ENCODE peak calls at places on chromosomes 11 and 22, in seven cellular contexts. I is pancreas; X is ovary; V is kidney; Z is RWPE1; O is CD4-positive, alpha-beta T cell; S is A673. P is an unnamed sample.

GRCh38 chr11:18265949-18266348 is at the start of gene SAA1:
- DNase-seq in I (no peak), X (no peak), V (no peak), Z (no peak), O (no peak), S (no peak), P (no peak)

GRCh38 chr22:48974443-48975251 is 853.0 kb downstream of the BRD1 start:
- DNase-seq in I (no peak), X (no peak), V (no peak), Z (no peak), O (no peak), S (no peak), P (no peak)

GRCh38 chr22:37972527-37972926 is 11.8 kb downstream of the SOX10 start:
- DNase-seq in I (no peak), X (no peak), V (no peak), Z (no peak), O (no peak), S (peak; percentile 52), P (no peak)

GRCh38 chr11:70637186-70637800 is 239.0 kb downstream of the CTTN start:
- DNase-seq in I (no peak), X (no peak), V (no peak), Z (no peak), O (no peak), S (no peak), P (no peak)

GRCh38 chr22:47168900-47169800 is 406.7 kb downstream of the TBC1D22A start:
- DNase-seq in I (no peak), X (peak; percentile 7), V (peak; percentile 45), Z (no peak), O (no peak), S (peak; percentile 15), P (no peak)

GRCh38 chr22:41480397-41480735 is 11.4 kb downstream of the ACO2 start:
- DNase-seq in I (no peak), X (no peak), V (no peak), Z (no peak), O (no peak), S (no peak), P (no peak)

GRCh38 chr11:125609545-125609944 is 15.4 kb upstream of the CHEK1 start:
- DNase-seq in I (no peak), X (no peak), V (no peak), Z (no peak), O (no peak), S (no peak), P (no peak)

GRCh38 chr22:49522582-49523373 is 304.9 kb downstream of the BRD1 start:
- DNase-seq in I (no peak), X (no peak), V (no peak), Z (no peak), O (no peak), S (no peak), P (no peak)

GRCh38 chr11:33700425-33701271 is at the start of gene C11orf91:
- DNase-seq in I (peak; percentile 94), X (peak; percentile 97), V (peak; percentile 99), Z (peak; percentile 90), O (peak; percentile 92), S (peak; percentile 100), P (peak; percentile 99)

GRCh38 chr11:111792314-111792713 is 26.1 kb upstream of the PPP2R1B start:
- DNase-seq in I (no peak), X (no peak), V (no peak), Z (no peak), O (no peak), S (no peak), P (no peak)

GRCh38 chr11:112162761-112163669 is 879 bp downstream of the IL18 start:
- DNase-seq in I (no peak), X (no peak), V (no peak), Z (peak; percentile 59), O (no peak), S (no peak), P (no peak)

GRCh38 chr11:36311926-36312592 is 16.0 kb downstream of the PRR5L start:
- DNase-seq in I (no peak), X (no peak), V (no peak), Z (no peak), O (no peak), S (no peak), P (no peak)

GRCh38 chr11:36071917-36072500 is 128.1 kb downstream of the LDLRAD3 start:
- DNase-seq in I (no peak), X (no peak), V (no peak), Z (no peak), O (no peak), S (no peak), P (no peak)

GRCh38 chr11:68099474-68100405 is 21.4 kb downstream of the CHKA start:
- DNase-seq in I (peak; percentile 82), X (peak; percentile 81), V (no peak), Z (no peak), O (peak; percentile 9), S (no peak), P (no peak)

GRCh38 chr22:47551438-47551788 is 789.0 kb downstream of the TBC1D22A start:
- DNase-seq in I (no peak), X (no peak), V (no peak), Z (no peak), O (no peak), S (no peak), P (no peak)

DNA sequence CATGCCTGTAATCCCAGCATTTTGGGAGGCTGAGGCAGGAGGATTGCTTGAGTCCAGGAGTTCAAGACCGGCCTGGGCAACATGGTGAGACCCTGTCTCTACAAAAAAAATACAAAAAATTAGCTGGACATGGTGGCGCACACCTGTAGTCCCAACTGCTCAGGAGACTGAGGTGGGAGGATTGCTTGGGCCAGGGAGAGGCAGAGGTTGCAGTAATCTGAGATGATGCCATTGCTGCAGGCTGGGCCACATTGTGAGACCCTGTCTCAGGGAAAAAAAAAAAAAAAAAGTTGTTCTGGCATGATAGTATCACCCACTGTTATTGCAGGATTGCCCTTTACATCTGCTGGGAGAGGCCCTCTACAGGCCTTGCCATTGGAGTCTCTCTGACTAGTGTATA is 18.4 kb downstream of the ATXN10 start:
- DNase-seq in I (no peak), X (no peak), V (no peak), Z (no peak), O (no peak), S (no peak), P (no peak)
- TF ChIP-seq CTCF in I (no peak), X (no peak), V (no peak), Z (no peak), O (no peak), S (no peak), P (no peak)

GRCh38 chr11:114195981-114196731 is 100.0 kb upstream of the NNMT start:
- DNase-seq in I (no peak), X (no peak), V (no peak), Z (peak; percentile 67), O (no peak), S (no peak), P (no peak)
- TF ChIP-seq CTCF in I (no peak), X (no peak), V (no peak), Z (no peak), O (peak; percentile 35), S (peak; percentile 21), P (no peak)

DNA sequence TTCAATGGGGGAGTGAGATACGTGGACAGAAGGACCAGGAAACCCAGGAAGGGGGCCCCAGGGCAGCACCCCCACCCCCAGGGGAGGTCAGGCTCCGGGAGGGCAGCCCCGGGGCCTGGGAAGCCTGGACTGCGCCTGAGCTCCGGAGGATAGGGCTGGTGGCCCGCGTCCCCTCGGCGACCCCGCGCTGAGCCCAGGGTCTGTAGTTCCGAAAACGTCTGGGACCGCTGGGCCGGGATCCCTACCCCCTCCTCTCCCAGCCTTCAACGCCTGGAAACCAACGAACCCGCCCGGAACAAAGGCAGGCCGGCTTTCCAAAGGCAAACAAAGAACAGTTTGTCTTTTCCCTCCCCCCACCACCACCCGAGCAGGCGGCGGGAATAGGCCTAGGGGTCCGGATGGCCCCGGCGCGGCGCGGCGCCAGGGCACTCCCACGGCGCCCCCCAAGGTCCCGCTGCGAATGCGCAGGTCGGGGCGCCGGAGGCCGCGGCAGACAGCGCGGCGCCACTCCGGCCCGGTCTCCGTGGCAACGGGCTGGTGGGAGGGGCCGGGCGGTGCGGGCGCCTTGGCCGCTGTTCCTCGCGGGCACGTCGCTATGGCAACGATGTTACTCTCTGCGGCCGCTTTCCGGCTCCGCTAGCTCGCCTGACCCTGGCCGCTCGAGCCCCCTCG is 58.5 kb downstream of the IGLL1 start:
- DNase-seq in I (peak; percentile 94), X (peak; percentile 94), V (peak; percentile 97), Z (peak; percentile 81), O (peak; percentile 54), S (peak; percentile 95), P (peak; percentile 97)
- TF ChIP-seq CTCF in I (no peak), X (peak; percentile 22), V (no peak), Z (peak; percentile 11), O (no peak), S (peak; percentile 12), P (no peak)

GRCh38 chr11:129854229-129854805 is 38.7 kb downstream of the TMEM45B start:
- DNase-seq in I (no peak), X (no peak), V (no peak), Z (no peak), O (no peak), S (no peak), P (no peak)

GRCh38 chr11:129853508-129854228 is 38.0 kb downstream of the TMEM45B start:
- DNase-seq in I (peak; percentile 76), X (peak; percentile 42), V (peak; percentile 85), Z (peak; percentile 74), O (peak; percentile 72), S (peak; percentile 26), P (no peak)

GRCh38 chr11:129852125-129852740 is 36.6 kb downstream of the TMEM45B start:
- DNase-seq in I (no peak), X (no peak), V (no peak), Z (no peak), O (no peak), S (no peak), P (no peak)

GRCh38 chr11:129846508-129847335 is 31.1 kb downstream of the TMEM45B start:
- DNase-seq in I (no peak), X (no peak), V (no peak), Z (peak; percentile 67), O (no peak), S (no peak), P (no peak)

DNA sequence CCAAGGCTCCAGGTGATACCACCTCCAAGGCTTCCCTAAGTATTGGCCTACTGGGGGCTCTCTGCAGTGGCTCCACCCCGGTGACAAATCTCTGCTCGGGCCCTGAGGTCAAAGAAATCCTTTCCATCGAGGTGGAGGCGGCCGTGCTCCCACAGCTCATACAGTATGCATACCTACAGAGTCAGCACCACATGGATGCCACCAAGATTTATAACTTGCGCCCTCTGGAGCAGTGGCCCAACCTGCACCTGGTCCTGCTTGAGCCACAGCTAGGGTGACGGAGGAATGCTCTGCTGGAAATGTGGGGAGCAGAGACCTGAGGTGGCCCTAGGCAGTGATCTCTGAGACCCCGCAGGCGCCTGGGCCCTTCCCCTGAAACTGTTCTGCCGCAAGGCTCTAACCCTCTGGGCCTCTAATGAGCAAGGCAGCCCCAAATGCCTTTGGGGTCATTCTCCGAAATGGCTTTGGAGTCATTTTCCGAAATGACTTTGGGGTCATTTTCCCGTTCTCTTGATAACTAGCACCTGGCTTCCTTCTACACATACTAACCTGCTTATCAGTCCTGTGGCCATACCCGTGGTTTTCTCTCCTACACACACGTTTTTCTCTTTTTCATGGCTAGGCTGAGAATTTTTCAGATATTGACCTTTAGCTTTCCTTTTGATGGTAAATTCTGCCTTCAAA is 33.9 kb downstream of the TMEM45B start:
- DNase-seq in I (no peak), X (no peak), V (no peak), Z (no peak), O (no peak), S (no peak), P (no peak)
- TF ChIP-seq CTCF in I (no peak), X (no peak), V (no peak), Z (no peak), O (no peak), S (no peak), P (no peak)

P was measured in endothelial cell.